ENCODE peak calls at places on chromosome 15, in eight cellular contexts. E, P, K, F, D, R, B and Z are unnamed samples.

GRCh38 chr15:93200448-93201226 is 111.6 kb upstream of the RGMA start:
- DNase-seq in B (no peak), R (peak), F (no peak), E (no peak), P (no peak), D (no peak), K (peak), Z (no peak)

GRCh38 chr15:70411464-70411863 is 313.7 kb upstream of the TLE3 start:
- DNase-seq in B (no peak), F (no peak), E (no peak), D (no peak), P (no peak), R (no peak), K (no peak), Z (no peak)

GRCh38 chr15:27619204-27619603 is 479.9 kb downstream of the OCA2 start:
- DNase-seq in B (no peak), K (no peak), P (no peak), R (no peak), E (no peak), F (no peak), D (no peak), Z (no peak)

GRCh38 chr15:78364233-78364632 is 24.1 kb downstream of the CRABP1 start:
- DNase-seq in E (no peak), F (no peak), P (peak), K (no peak), R (no peak), B (no peak), D (no peak), Z (no peak)

GRCh38 chr15:48279608-48280007 is 51.6 kb upstream of the DUT start:
- DNase-seq in K (no peak), P (no peak), D (no peak), E (no peak), R (no peak), F (no peak), B (no peak), Z (no peak)

GRCh38 chr15:100595964-100596363 is 6.0 kb downstream of the LINS1 start:
- DNase-seq in F (no peak), D (no peak), B (no peak), R (no peak), K (no peak), P (peak), E (no peak), Z (no peak)

GRCh38 chr15:52787123-52787503 is 3.0 kb downstream of the ONECUT1 start:
- DNase-seq in K (no peak), R (no peak), D (no peak), F (no peak), P (no peak), B (no peak), E (no peak), Z (no peak)

GRCh38 chr15:80480171-80480811 is 76.1 kb downstream of the ARNT2 start:
- DNase-seq in E (no peak), R (no peak), F (no peak), B (no peak), K (no peak), P (no peak), D (no peak), Z (no peak)

GRCh38 chr15:39641187-39641889 is 60.5 kb downstream of the THBS1 start:
- DNase-seq in E (peak), F (no peak), D (peak), B (no peak), R (no peak), P (no peak), K (no peak), Z (no peak)

GRCh38 chr15:79943820-79944219 is 27.2 kb downstream of the BCL2A1 start:
- DNase-seq in F (no peak), E (no peak), D (peak), B (no peak), P (no peak), K (no peak), R (no peak), Z (peak)

GRCh38 chr15:101206173-101206572 is 45.7 kb downstream of the CHSY1 start:
- DNase-seq in K (no peak), P (peak), B (no peak), E (no peak), F (no peak), R (no peak), D (peak), Z (no peak)

GRCh38 chr15:58505581-58505980 is 73.8 kb downstream of the LIPC start:
- DNase-seq in R (no peak), E (no peak), D (peak), P (no peak), K (no peak), F (no peak), B (no peak), Z (no peak)

GRCh38 chr15:52295421-52295991 is at the start of gene MYO5C:
- DNase-seq in R (peak), B (peak), D (no peak), F (no peak), P (peak), E (peak), K (peak), Z (no peak)

GRCh38 chr15:101244039-101244781 is 7.6 kb downstream of the CHSY1 start:
- DNase-seq in E (no peak), B (no peak), K (no peak), D (peak), P (no peak), F (peak), R (no peak), Z (no peak)

GRCh38 chr15:82047493-82048446 is 2.0 kb upstream of the MEX3B start:
- DNase-seq in F (no peak), R (no peak), B (no peak), E (no peak), P (no peak), D (peak), K (no peak), Z (no peak)

GRCh38 chr15:43285609-43286037 is 18.9 kb upstream of the TGM5 start:
- DNase-seq in R (no peak), P (peak), K (no peak), B (peak), D (peak), F (peak), E (peak), Z (peak)

GRCh38 chr15:41607033-41607432 is 48.0 kb downstream of the TYRO3 start:
- DNase-seq in F (no peak), B (no peak), D (peak), K (no peak), P (no peak), E (no peak), R (no peak), Z (no peak)

GRCh38 chr15:47349179-47349578 is 368.1 kb upstream of the SEMA6D start:
- DNase-seq in K (no peak), E (no peak), B (no peak), R (no peak), P (no peak), D (no peak), F (no peak), Z (no peak)

GRCh38 chr15:29123171-29123570 is 146.5 kb downstream of the NSMCE3 start:
- DNase-seq in D (no peak), P (peak), F (no peak), K (peak), R (no peak), B (no peak), E (no peak), Z (no peak)

GRCh38 chr15:39472661-39473657 is 107.9 kb upstream of the THBS1 start:
- DNase-seq in B (peak), F (no peak), R (peak), P (no peak), D (peak), E (no peak), K (peak), Z (no peak)

GRCh38 chr15:42152921-42153680 is 3.3 kb downstream of the PLA2G4F start:
- DNase-seq in K (no peak), F (no peak), R (no peak), D (no peak), B (peak), P (no peak), E (no peak), Z (no peak)

GRCh38 chr15:28003302-28004037 is 95.6 kb downstream of the OCA2 start:
- DNase-seq in E (no peak), K (no peak), R (peak), F (no peak), D (no peak), P (no peak), B (no peak), Z (no peak)

GRCh38 chr15:33807665-33808064 is 160.6 kb upstream of the CHRM5 start:
- DNase-seq in P (no peak), B (no peak), R (no peak), F (no peak), K (no peak), E (no peak), D (no peak), Z (no peak)

GRCh38 chr15:39890640-39891039 is 29.4 kb downstream of the GPR176 start:
- DNase-seq in F (no peak), E (no peak), P (no peak), D (no peak), K (no peak), R (no peak), B (no peak), Z (no peak)

GRCh38 chr15:36152961-36153360 is 426.5 kb upstream of the CDIN1 start:
- DNase-seq in D (no peak), B (no peak), R (no peak), K (no peak), P (no peak), F (no peak), E (no peak), Z (no peak)

GRCh38 chr15:60374628-60375081 is 23.1 kb downstream of the ANXA2 start:
- DNase-seq in E (peak), P (peak), B (peak), K (peak), F (no peak), D (peak), R (no peak), Z (no peak)

GRCh38 chr15:32651229-32651837 is 9.8 kb downstream of the SCG5 start:
- DNase-seq in P (peak), R (peak), D (peak), K (peak), E (peak), F (peak), B (peak), Z (peak)

GRCh38 chr15:73353734-73354133 is 15.0 kb downstream of the HCN4 start:
- DNase-seq in K (no peak), R (no peak), P (no peak), E (no peak), B (no peak), F (no peak), D (no peak), Z (no peak)

GRCh38 chr15:26134152-26134551 is 271.0 kb upstream of the ATP10A start:
- DNase-seq in F (no peak), P (no peak), D (no peak), E (no peak), R (no peak), K (no peak), B (no peak), Z (no peak)

GRCh38 chr15:98650871-98651481 is 2.6 kb downstream of the IGF1R start:
- DNase-seq in R (peak), K (no peak), B (peak), P (no peak), D (peak), F (no peak), E (no peak), Z (no peak)

GRCh38 chr15:78000089-78000926 is 77.2 kb downstream of the TBC1D2B start:
- DNase-seq in P (peak), K (peak), D (peak), B (peak), R (peak), E (peak), F (peak), Z (peak)

GRCh38 chr15:66224946-66225345 is 28.6 kb downstream of the MEGF11 start:
- DNase-seq in K (no peak), P (no peak), R (no peak), E (no peak), B (peak), F (no peak), D (no peak), Z (no peak)

GRCh38 chr15:98807262-98807661 is 158.9 kb downstream of the IGF1R start:
- DNase-seq in P (no peak), E (no peak), D (peak), R (no peak), F (no peak), K (no peak), B (no peak), Z (no peak)

GRCh38 chr15:57705746-57706404 is 639 bp upstream of the POLR2M start:
- DNase-seq in D (no peak), R (no peak), E (no peak), P (no peak), K (no peak), F (peak), B (no peak), Z (no peak)

GRCh38 chr15:71658827-71659729 is 151.3 kb upstream of the NR2E3 start:
- DNase-seq in R (no peak), F (no peak), K (no peak), B (no peak), E (no peak), D (no peak), P (no peak), Z (no peak)

GRCh38 chr15:78059110-78059839 is 18.2 kb downstream of the TBC1D2B start:
- DNase-seq in B (no peak), P (no peak), K (no peak), F (peak), R (no peak), E (no peak), D (peak), Z (no peak)

DNA sequence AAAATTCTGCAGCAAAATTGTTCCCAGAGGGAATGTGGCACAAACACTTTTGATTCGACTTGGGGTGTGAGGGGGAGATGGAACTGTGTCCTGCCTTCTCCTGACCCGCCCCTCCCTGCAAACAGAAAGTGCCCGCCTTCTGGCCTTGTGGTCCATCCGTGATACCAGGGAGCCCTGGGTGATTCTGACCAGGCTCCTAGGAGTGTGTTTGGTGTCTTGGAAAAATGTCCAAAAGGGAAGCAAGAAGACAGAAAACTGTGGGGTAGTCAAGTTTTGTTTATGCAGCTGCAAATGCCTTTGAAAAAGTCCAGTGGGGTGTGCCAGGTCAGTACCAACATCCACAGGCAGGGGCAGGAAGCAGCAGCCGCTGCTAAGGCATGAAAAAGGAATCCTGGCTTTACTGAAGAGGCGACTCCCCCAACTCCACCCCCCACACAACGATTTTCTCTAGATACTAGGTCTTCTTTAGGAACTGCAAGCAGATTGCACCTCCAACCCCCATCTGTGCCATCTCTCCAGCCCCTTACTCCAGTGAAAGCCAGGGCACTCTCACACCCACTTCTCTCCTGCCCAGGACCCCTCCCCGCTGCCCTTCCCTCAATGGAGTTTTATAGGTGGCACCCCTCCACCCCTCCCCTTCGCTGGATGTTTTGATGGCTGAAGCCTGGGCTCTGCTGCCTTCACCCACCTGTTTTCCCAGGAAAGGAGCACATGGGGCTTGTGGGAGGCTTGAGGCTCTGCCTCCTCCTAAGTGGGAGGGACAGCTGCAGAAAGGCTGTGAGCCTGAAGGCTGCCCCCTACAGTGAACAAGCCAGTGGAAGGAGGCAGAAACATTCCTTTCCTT is 82.4 kb upstream of the HERC1 start:
- DNase-seq in E (peak), F (no peak), B (no peak), P (no peak), R (no peak), D (peak), K (peak), Z (no peak)
- TF ChIP-seq CTCF in E (peak), F (no peak), B (no peak), P (peak), R (no peak), D (peak), K (peak), Z (no peak)

DNA sequence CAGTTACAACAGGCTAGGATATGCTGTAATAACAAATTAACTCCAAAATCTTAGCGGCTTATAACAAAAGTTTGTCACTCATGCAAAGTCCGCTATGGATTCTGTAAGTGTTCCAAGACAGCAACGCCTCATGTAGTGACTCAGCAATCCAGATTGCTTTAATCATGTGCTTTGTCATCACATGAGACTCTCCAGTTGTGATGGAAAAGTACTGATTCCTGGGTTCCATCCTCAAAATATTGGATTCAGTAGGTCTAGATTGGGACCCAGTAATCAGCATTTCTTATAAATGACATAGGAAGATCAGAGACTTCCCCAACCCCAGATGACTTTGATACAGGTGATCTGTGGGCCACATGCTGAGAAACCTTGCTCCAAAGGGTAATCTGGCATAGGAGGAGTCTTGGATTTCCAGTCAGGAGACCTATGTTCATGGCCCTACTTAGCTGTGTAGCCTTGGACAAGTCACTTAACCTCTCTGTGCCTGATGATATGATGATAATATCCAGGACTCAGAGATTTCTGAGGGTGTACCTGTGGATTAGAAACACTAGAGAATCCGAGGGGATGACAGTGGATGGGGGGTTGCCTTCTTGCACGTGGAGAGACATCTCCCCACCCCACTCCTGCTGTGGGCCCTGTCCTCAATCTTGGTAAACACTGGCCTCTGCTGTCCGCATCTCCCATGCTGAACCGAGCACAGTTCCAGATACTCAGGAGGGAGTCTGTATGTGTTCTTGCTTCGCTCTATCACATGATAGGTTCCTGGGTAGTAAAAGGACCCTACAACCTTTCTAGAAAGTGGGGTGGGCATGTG is 65.5 kb downstream of the CORO2B start:
- DNase-seq in P (no peak), R (peak), E (no peak), D (peak), F (no peak), B (no peak), K (no peak), Z (no peak)
- TF ChIP-seq CTCF in P (peak), R (no peak), E (no peak), D (peak), F (no peak), B (no peak), K (no peak), Z (no peak)

GRCh38 chr15:91270747-91271146 is 170.7 kb downstream of the SV2B start:
- DNase-seq in K (no peak), R (no peak), B (no peak), P (no peak), E (no peak), D (no peak), F (no peak), Z (no peak)
- TF ChIP-seq CTCF in K (no peak), R (no peak), B (no peak), P (no peak), E (no peak), D (no peak), F (no peak), Z (no peak)

DNA sequence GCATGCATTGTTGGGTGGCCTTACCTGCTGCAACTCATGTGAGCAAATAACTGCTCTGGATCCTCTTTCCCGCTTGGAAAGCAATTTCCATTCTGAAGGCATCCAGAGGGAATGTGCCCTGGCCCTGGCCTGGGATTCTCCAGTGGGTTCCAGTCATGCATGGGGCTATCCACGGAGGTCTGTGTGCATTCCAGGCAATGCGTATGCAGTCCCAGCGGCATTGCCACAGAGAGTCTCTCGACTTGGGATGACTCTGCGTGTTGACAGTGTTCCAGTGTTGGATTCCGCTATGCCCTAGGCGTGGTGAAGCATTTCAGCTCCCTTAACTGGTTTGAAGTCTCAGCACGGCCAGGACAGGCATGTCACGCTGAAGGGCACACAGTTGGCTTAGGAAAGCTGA is 113.9 kb downstream of the SNRPN start:
- DNase-seq in P (no peak), K (no peak), R (no peak), B (no peak), D (no peak), F (no peak), E (no peak), Z (no peak)
- TF ChIP-seq CTCF in P (no peak), K (no peak), R (no peak), B (no peak), D (no peak), F (no peak), E (no peak), Z (no peak)